ENCODE peak calls at places on chromosomes 4 and X, in four cellular contexts. B, R, L and U are unnamed samples.

GRCh38 chr4:156193800-156194199 is 240.1 kb upstream of the CTSO start:
- DNase-seq in B (no peak), R (no peak), L (peak), U (no peak)

GRCh38 chrX:73447311-73447794 is 500 bp downstream of the CDX4 start:
- DNase-seq in B (no peak), R (no peak), L (no peak), U (no peak)

GRCh38 chr4:142347241-142347640 is 498.9 kb downstream of the INPP4B start:
- DNase-seq in B (no peak), R (no peak), L (no peak), U (no peak)

GRCh38 chr4:173360587-173361221 is 10.1 kb upstream of the SAP30 start:
- DNase-seq in B (no peak), R (no peak), L (no peak), U (no peak)

GRCh38 chrX:4805559-4805958 is 1092.1 kb upstream of the PRKX start:
- DNase-seq in B (peak), R (no peak), L (no peak), U (no peak)

GRCh38 chr4:127759893-127760292 is 22.2 kb upstream of the HSPA4L start:
- DNase-seq in B (no peak), R (no peak), L (no peak), U (no peak)

GRCh38 chrX:10633722-10634121 is 13.3 kb upstream of the MID1 start:
- DNase-seq in B (no peak), R (no peak), L (peak), U (no peak)

GRCh38 chrX:71282514-71283408 is 674 bp upstream of the NONO start:
- DNase-seq in B (no peak), R (no peak), L (peak), U (no peak)

GRCh38 chr4:123924536-123924935 is 527.9 kb downstream of the SPRY1 start:
- DNase-seq in B (no peak), R (no peak), L (no peak), U (no peak)

GRCh38 chr4:100641326-100641725 is 123.5 kb upstream of the EMCN start:
- DNase-seq in B (no peak), R (no peak), L (no peak), U (no peak)

GRCh38 chr4:123121241-123121907 is 199.0 kb upstream of the NUDT6 start:
- DNase-seq in B (no peak), R (no peak), L (no peak), U (no peak)

DNA sequence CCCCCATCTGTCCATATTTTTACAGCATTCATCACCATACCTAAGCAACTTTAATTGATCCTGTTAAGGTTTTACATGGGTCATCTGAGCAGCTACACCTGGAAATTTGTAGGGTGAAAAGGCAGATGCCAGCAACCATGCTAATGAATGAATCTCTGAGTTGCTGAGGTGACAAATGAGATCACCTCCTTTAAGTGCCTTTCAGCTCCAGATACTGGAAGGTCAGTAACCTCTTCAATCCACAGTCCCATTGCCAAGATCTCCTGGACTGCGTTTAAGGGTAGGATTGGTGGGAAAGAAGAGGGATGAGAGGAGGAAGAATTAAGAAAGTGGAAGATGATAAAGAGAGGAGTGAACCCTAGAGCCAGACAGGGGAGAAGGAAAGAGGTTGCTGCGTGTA is 8.5 kb upstream of the BMP3 start:
- DNase-seq in B (no peak), R (no peak), L (no peak), U (no peak)
- H3K4me3 ChIP-seq in B (no peak), R (no peak), L (no peak), U (no peak)

DNA sequence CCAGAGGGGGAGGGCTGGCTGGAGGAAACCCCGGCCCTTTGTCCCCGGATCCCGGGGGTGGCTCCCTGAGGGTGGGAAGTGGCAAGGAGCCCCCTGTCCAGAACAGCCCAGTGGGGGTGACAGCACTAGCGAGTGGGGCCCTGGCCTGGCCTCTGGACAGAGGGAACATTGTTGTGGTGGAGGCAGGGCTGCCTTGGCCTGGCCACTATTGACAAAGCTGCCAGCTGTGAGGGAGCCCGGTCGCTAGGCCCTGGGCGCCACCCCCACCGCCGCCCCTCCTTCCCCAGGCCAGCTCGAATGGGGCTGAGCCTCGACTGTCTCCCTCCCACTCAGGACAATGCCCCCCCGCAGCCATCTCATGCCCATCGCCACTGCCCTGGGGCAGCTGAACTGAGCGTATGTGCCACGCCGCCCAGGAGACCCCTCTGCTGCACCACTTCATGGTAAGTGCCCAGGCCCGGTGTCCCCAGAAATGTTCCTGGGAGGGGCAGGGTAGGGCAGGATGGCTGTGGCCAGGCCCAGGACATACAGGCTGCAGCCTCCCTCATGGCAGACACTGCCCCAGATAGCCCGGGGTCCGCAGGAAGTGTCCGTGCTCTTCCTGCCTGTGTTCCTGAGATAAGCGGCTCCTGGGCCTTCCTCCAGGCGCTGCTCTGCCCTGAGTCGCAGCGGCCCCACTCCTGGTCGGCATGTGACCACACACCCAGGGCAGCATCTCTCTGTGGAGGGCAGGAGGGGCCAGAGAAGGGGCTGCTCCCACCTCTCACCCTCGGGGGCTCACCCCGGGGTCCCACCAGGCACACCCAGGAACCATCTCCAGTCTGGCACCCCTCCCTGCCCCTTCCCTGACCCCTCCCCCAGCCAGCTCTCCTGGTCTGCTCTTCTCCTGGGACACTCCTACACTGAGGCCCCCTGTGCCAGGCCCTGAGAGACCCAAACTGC is 1.4 kb downstream of the PLXNB3 start:
- DNase-seq in B (no peak), R (peak), L (no peak), U (no peak)
- H3K4me3 ChIP-seq in B (no peak), R (peak), L (peak), U (no peak)

GRCh38 chrX:41121766-41122165 is 36.5 kb downstream of the USP9X start:
- DNase-seq in B (no peak), R (no peak), L (no peak), U (no peak)

GRCh38 chrX:41119803-41120202 is 34.6 kb downstream of the USP9X start:
- DNase-seq in B (no peak), R (no peak), L (no peak), U (no peak)

GRCh38 chrX:41122664-41123257 is 37.5 kb downstream of the USP9X start:
- DNase-seq in B (no peak), R (no peak), L (no peak), U (no peak)

GRCh38 chrX:41118156-41118555 is 32.9 kb downstream of the USP9X start:
- DNase-seq in B (no peak), R (no peak), L (no peak), U (no peak)

DNA sequence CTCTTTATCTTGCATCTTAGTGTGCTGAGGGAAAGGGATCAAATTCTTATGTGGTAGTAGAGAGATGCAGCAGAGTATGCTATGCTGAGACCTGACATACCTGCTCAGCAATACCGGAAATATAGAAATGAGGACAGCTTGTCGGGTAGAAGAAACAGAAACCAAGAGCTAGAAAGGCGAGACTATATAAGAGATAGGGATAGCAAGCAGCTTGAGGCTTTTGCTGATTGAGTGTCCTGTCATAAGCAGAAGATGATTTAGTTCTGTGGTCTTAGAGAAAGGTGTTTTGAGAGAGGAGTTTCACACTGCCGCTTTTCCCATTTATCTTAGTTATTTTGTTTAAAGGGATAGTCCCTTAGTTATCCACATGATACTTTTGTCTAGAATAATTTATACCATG is 31.7 kb downstream of the USP9X start:
- DNase-seq in B (no peak), R (no peak), L (no peak), U (no peak)
- H3K4me3 ChIP-seq in B (no peak), R (no peak), L (no peak), U (no peak)

GRCh38 chr4:119028296-119028695 is 107.3 kb upstream of the MYOZ2 start:
- DNase-seq in B (no peak), R (no peak), L (no peak), U (no peak)
- H3K4me3 ChIP-seq in B (no peak), R (no peak), L (no peak), U (peak)